ENCODE peak calls at places on chromosomes 1 and 21, in nine cellular contexts. M is GM13976, Z is right lobe of liver, C is Calu3, W is A549, Y is AG09319, X is neural crest cell, U is mammary epithelial cell, I is colonic mucosa. B is an unnamed sample.

GRCh38 chr1:43062527-43063080 is 103.9 kb upstream of the SLC2A1 start:
- DNase-seq in M (no peak), Z (no peak), C (no peak), W (no peak), Y (no peak), X (no peak), U (no peak), I (no peak), B (no peak)

GRCh38 chr1:245742891-245743290 is 588.1 kb downstream of the KIF26B start:
- DNase-seq in M (no peak), Z (no peak), C (no peak), W (no peak), Y (no peak), X (no peak), U (no peak), I (no peak), B (peak)

GRCh38 chr1:52702886-52703787 is 5.0 kb upstream of the COA7 start:
- DNase-seq in M (peak), Z (peak), C (peak), W (peak), Y (no peak), X (peak), U (peak), I (peak), B (peak)

GRCh38 chr1:233668146-233668724 is 54.3 kb downstream of the KCNK1 start:
- DNase-seq in M (no peak), Z (no peak), C (no peak), W (no peak), Y (no peak), X (no peak), U (no peak), I (no peak), B (no peak)

GRCh38 chr1:76106719-76107235 is 32.2 kb downstream of the ST6GALNAC3 start:
- DNase-seq in M (no peak), Z (no peak), C (no peak), W (no peak), Y (no peak), X (no peak), U (no peak), I (no peak), B (no peak)

GRCh38 chr1:211541715-211542477 is 37.1 kb downstream of the SLC30A1 start:
- DNase-seq in M (no peak), Z (no peak), C (peak), W (no peak), Y (no peak), X (no peak), U (no peak), I (peak), B (no peak)

GRCh38 chr1:167723707-167724323 is 2.0 kb downstream of the MPZL1 start:
- DNase-seq in M (no peak), Z (no peak), C (no peak), W (no peak), Y (no peak), X (no peak), U (no peak), I (no peak), B (no peak)

GRCh38 chr1:107162745-107163144 is 21.9 kb downstream of the NTNG1 start:
- DNase-seq in M (no peak), Z (no peak), C (no peak), W (no peak), Y (no peak), X (no peak), U (peak), I (no peak), B (no peak)

GRCh38 chr21:39392296-39392695 is 43.4 kb upstream of the HMGN1 start:
- DNase-seq in M (no peak), Z (no peak), C (no peak), W (no peak), Y (no peak), X (no peak), U (no peak), I (no peak), B (no peak)

GRCh38 chr21:29340228-29340627 is 41.5 kb downstream of the BACH1 start:
- DNase-seq in M (no peak), Z (no peak), C (no peak), W (no peak), Y (no peak), X (no peak), U (no peak), I (no peak), B (no peak)
- TF ChIP-seq CTCF in M (no peak), Z (no peak), C (no peak), W (no peak), Y (no peak), X (no peak), U (no peak), I (no peak), B (no peak)

GRCh38 chr1:40879487-40880175 is 17.5 kb upstream of the CITED4 start:
- DNase-seq in M (no peak), Z (no peak), C (no peak), W (no peak), Y (no peak), X (no peak), U (no peak), I (no peak), B (no peak)

GRCh38 chr1:40877681-40878080 is 15.5 kb upstream of the CITED4 start:
- DNase-seq in M (no peak), Z (no peak), C (peak), W (peak), Y (peak), X (no peak), U (peak), I (peak), B (peak)

GRCh38 chr1:40876891-40877290 is 14.7 kb upstream of the CITED4 start:
- DNase-seq in M (no peak), Z (no peak), C (no peak), W (no peak), Y (no peak), X (no peak), U (no peak), I (no peak), B (no peak)

GRCh38 chr1:40880813-40881549 is 18.8 kb upstream of the CITED4 start:
- DNase-seq in M (no peak), Z (no peak), C (no peak), W (no peak), Y (no peak), X (no peak), U (peak), I (no peak), B (no peak)

GRCh38 chr1:40878906-40879305 is 16.7 kb upstream of the CITED4 start:
- DNase-seq in M (no peak), Z (no peak), C (no peak), W (no peak), Y (no peak), X (no peak), U (no peak), I (no peak), B (no peak)
- TF ChIP-seq CTCF in M (no peak), Z (no peak), C (no peak), W (no peak), Y (no peak), X (no peak), U (no peak), I (no peak), B (no peak)

GRCh38 chr1:16349847-16350406 is 2.4 kb downstream of the FBXO42 start:
- DNase-seq in M (no peak), Z (no peak), C (no peak), W (no peak), Y (no peak), X (no peak), U (no peak), I (no peak), B (no peak)

GRCh38 chr1:16351449-16351993 is 759 bp downstream of the FBXO42 start:
- DNase-seq in M (peak), Z (no peak), C (no peak), W (no peak), Y (no peak), X (no peak), U (peak), I (peak), B (no peak)

GRCh38 chr1:16352842-16353535 is 709 bp upstream of the FBXO42 start:
- DNase-seq in M (no peak), Z (no peak), C (peak), W (no peak), Y (no peak), X (no peak), U (no peak), I (peak), B (no peak)

GRCh38 chr1:16354619-16355018 is 2.3 kb upstream of the FBXO42 start:
- DNase-seq in M (no peak), Z (no peak), C (no peak), W (no peak), Y (no peak), X (no peak), U (no peak), I (no peak), B (no peak)

DNA sequence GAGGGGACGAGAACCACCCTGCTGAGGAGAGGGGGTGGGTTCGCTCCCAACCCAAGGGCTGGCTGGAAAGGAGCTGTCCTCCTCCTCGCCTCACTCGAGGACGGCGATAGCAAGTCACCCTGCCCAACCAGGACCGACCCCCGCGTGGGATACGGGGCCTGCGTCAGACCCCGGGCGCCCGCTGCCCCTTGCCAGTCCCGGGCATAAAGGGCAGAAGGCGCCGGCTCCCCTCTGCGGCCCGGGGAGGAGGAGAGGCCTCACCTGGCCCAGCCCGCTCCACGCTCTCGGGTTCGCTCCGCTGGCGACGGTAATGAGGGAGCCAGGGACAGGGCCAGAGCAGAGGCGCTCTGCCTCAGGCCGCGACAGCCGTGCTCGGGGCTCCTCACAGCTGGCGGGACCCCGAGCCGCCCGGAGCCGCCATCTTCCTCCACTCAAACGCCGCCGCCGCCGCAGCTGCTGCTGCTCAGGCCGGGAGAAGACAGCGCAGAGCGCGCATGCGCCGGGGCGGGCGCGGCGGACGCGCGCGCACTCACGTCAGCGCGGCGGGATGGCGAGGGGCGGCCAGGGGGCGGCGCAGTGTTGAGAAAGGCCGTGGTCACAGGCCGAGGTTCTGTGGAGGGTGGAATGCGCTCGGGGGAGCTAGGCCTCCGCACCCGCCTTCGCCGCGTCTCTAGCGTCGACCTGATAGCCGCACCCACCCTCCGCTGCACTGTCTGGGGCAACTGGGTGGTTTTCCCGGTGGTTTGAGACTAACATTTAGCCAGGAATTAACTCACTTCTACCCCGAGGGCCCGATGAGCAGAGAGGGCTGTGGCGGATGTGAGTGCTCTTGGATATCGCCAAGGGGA is at the start of gene FBXO42:
- DNase-seq in M (peak), Z (peak), C (peak), W (peak), Y (peak), X (peak), U (peak), I (peak), B (peak)
- TF ChIP-seq CTCF in M (peak), Z (peak), C (peak), W (peak), Y (peak), X (peak), U (peak), I (peak), B (peak)

DNA sequence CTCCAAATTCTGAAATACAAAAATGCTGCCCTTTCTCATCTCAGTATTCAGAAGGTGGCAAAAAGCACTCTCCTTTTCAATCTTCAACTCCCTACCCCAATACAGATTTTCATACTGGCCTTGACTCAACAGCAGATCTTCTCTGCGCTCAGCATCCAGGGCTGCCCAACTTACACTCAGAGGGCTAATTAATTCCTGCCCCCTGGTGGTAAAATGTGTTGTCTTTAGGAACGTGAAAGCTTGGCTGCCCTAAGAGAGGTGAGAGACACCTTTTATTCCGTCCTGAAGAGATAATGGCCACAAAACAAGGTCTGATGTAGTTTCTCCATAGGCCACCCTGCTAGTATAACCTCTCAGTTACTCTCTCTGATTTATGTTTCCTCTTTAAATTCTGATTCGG is 25.0 kb downstream of the KRTAP24-1 start:
- DNase-seq in M (no peak), Z (no peak), C (peak), W (peak), Y (no peak), X (no peak), U (peak), I (peak), B (no peak)
- TF ChIP-seq CTCF in M (no peak), Z (peak), C (no peak), W (no peak), Y (no peak), X (peak), U (peak), I (peak), B (peak)

GRCh38 chr1:17610085-17610484 is 70.6 kb downstream of the ARHGEF10L start:
- DNase-seq in M (no peak), Z (no peak), C (no peak), W (no peak), Y (no peak), X (no peak), U (no peak), I (no peak), B (no peak)

GRCh38 chr1:17609529-17609928 is 70.0 kb downstream of the ARHGEF10L start:
- DNase-seq in M (no peak), Z (no peak), C (no peak), W (no peak), Y (no peak), X (no peak), U (no peak), I (no peak), B (no peak)

GRCh38 chr1:17607644-17608581 is 68.4 kb downstream of the ARHGEF10L start:
- DNase-seq in M (no peak), Z (no peak), C (no peak), W (no peak), Y (no peak), X (no peak), U (no peak), I (no peak), B (no peak)

GRCh38 chr1:17605582-17606344 is 66.3 kb downstream of the ARHGEF10L start:
- DNase-seq in M (no peak), Z (no peak), C (no peak), W (no peak), Y (no peak), X (no peak), U (no peak), I (no peak), B (no peak)

GRCh38 chr1:17606826-17607440 is 67.4 kb downstream of the ARHGEF10L start:
- DNase-seq in M (peak), Z (no peak), C (peak), W (peak), Y (no peak), X (peak), U (peak), I (peak), B (peak)
- TF ChIP-seq CTCF in M (peak), Z (peak), C (peak), W (peak), Y (peak), X (peak), U (peak), I (peak), B (peak)

GRCh38 chr1:101025680-101026393 is at the start of gene DPH5:
- DNase-seq in M (peak), Z (peak), C (peak), W (peak), Y (peak), X (peak), U (peak), I (peak), B (peak)

GRCh38 chr1:101026394-101026788 is 807 bp upstream of the DPH5 start:
- DNase-seq in M (no peak), Z (no peak), C (no peak), W (no peak), Y (no peak), X (no peak), U (no peak), I (no peak), B (no peak)

GRCh38 chr1:101017448-101017847 is 8.1 kb downstream of the DPH5 start:
- DNase-seq in M (no peak), Z (no peak), C (no peak), W (no peak), Y (no peak), X (no peak), U (no peak), I (no peak), B (no peak)

GRCh38 chr1:101025283-101025679 is 303 bp downstream of the DPH5 start:
- DNase-seq in M (no peak), Z (no peak), C (peak), W (no peak), Y (no peak), X (no peak), U (no peak), I (peak), B (peak)

GRCh38 chr1:101022294-101022693 is 3.3 kb downstream of the DPH5 start:
- DNase-seq in M (no peak), Z (no peak), C (no peak), W (no peak), Y (peak), X (no peak), U (peak), I (no peak), B (no peak)
- TF ChIP-seq CTCF in M (no peak), Z (no peak), C (no peak), W (no peak), Y (no peak), X (no peak), U (no peak), I (no peak), B (no peak)

DNA sequence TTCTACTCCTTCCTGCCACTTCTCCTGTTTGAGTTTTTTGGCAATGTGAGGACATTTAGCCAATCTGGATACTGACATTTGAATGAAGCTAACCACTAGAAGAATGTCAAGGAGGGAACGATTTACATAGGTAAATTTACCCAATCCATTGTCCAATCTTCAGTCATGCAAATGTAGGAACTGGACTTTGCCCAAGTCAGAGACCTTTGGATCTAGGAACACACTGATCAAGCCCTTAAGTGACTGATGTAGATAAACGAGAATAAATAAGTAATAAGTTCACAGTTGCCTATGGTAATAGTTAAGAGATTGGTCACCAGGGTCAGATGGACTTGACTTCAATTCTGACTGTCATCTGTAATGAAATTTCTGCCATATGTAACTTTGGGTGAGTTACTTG is 177.6 kb downstream of the FGGY start:
- DNase-seq in M (no peak), Z (no peak), C (no peak), W (no peak), Y (no peak), X (no peak), U (no peak), I (no peak), B (no peak)
- TF ChIP-seq CTCF in M (no peak), Z (no peak), C (no peak), W (no peak), Y (no peak), X (no peak), U (no peak), I (no peak), B (no peak)

GRCh38 chr1:196143602-196144342 is 464.5 kb downstream of the KCNT2 start:
- DNase-seq in M (no peak), Z (peak), C (peak), W (peak), Y (no peak), X (no peak), U (no peak), I (no peak), B (no peak)

GRCh38 chr1:196148367-196148970 is 459.8 kb downstream of the KCNT2 start:
- DNase-seq in M (peak), Z (no peak), C (no peak), W (peak), Y (peak), X (no peak), U (peak), I (no peak), B (no peak)

GRCh38 chr1:196142111-196142510 is 466.1 kb downstream of the KCNT2 start:
- DNase-seq in M (no peak), Z (no peak), C (no peak), W (no peak), Y (no peak), X (no peak), U (no peak), I (no peak), B (no peak)

GRCh38 chr1:196147530-196147929 is 460.7 kb downstream of the KCNT2 start:
- DNase-seq in M (no peak), Z (no peak), C (no peak), W (no peak), Y (no peak), X (no peak), U (no peak), I (no peak), B (no peak)

DNA sequence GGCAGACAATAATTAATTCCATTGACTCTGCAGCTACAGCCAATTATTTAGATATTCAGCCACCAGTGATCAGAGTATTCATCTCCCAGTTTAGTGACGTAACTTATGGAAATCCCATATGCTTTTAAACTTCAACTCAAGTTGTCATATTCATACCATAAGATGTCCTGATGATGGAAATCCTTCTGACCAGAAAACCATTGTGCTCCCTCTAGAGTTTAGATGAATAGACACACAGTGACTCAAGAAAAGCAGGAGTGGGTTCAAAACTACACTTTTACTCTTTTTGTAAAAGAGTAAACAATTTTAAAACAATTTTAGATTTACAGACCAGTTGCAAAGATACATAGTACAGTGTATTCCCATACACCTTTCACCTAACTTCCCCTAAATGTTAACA is 463.7 kb downstream of the KCNT2 start:
- DNase-seq in M (no peak), Z (no peak), C (no peak), W (no peak), Y (no peak), X (no peak), U (no peak), I (no peak), B (no peak)
- TF ChIP-seq CTCF in M (no peak), Z (no peak), C (no peak), W (no peak), Y (no peak), X (no peak), U (no peak), I (no peak), B (no peak)